ENCODE peak calls at places on chromosomes 11 and 22, in ten cellular contexts. E, W, M, F, B, H, L, I, S and Q are unnamed samples.

GRCh38 chr11:128291043-128291442 is 296.3 kb downstream of the ETS1 start:
- DNase-seq in M (no peak), E (no peak), W (no peak), B (no peak), I (no peak), H (no peak), S (no peak), L (no peak), F (no peak), Q (no peak)

GRCh38 chr11:108967571-108967970 is 302.7 kb downstream of the DDX10 start:
- DNase-seq in M (no peak), S (no peak), E (no peak), B (peak), L (no peak), W (no peak), I (no peak), F (no peak), H (peak), Q (no peak)

GRCh38 chr11:68349461-68350249 is 37.3 kb downstream of the LRP5 start:
- DNase-seq in H (no peak), L (no peak), W (no peak), E (no peak), B (no peak), I (no peak), F (no peak), M (no peak), S (no peak), Q (no peak)

GRCh38 chr11:47867821-47868220 is 19.7 kb upstream of the NUP160 start:
- DNase-seq in I (no peak), M (no peak), B (peak), L (no peak), W (no peak), F (no peak), H (no peak), S (no peak), E (no peak), Q (no peak)

GRCh38 chr11:119091083-119091650 is 6.5 kb downstream of the HMBS start:
- DNase-seq in F (no peak), I (no peak), H (no peak), L (no peak), W (no peak), S (no peak), E (no peak), B (peak), M (no peak), Q (no peak)

GRCh38 chr11:8095831-8096522 is 15.0 kb downstream of the TUB start:
- DNase-seq in E (no peak), I (no peak), H (no peak), F (peak), W (no peak), L (no peak), S (no peak), M (no peak), B (no peak), Q (no peak)

GRCh38 chr11:65058012-65058411 is 341 bp downstream of the NAALADL1 start:
- DNase-seq in E (no peak), I (no peak), H (no peak), M (no peak), L (no peak), B (no peak), F (no peak), S (no peak), W (no peak), Q (no peak)

GRCh38 chr11:14331476-14332136 is 27.4 kb downstream of the RRAS2 start:
- DNase-seq in E (no peak), I (peak), L (no peak), F (no peak), W (no peak), B (no peak), S (no peak), H (no peak), M (no peak), Q (no peak)

GRCh38 chr11:81007046-81007445 is 1566.2 kb upstream of the TENM4 start:
- DNase-seq in H (peak), L (no peak), S (no peak), M (no peak), F (no peak), B (peak), E (peak), W (peak), I (no peak), Q (peak)

GRCh38 chr22:22753526-22754267 is 109.3 kb downstream of the GGTLC2 start:
- DNase-seq in F (peak), I (peak), W (peak), E (peak), H (no peak), B (peak), L (no peak), S (peak), M (peak), Q (peak)

GRCh38 chr22:46576556-46577351 is 39.3 kb upstream of the CELSR1 start:
- DNase-seq in E (peak), M (peak), L (no peak), I (no peak), S (peak), H (no peak), W (peak), F (peak), B (peak), Q (peak)

GRCh38 chr11:75408852-75409219 is 9.5 kb downstream of the RPS3 start:
- DNase-seq in F (no peak), H (no peak), W (no peak), I (no peak), B (no peak), S (no peak), L (no peak), M (no peak), E (no peak), Q (no peak)

GRCh38 chr22:40116496-40117200 is 61.1 kb upstream of the TNRC6B start:
- DNase-seq in L (no peak), B (no peak), F (no peak), W (no peak), I (no peak), H (no peak), S (peak), E (no peak), M (peak), Q (no peak)

GRCh38 chr11:11430431-11430830 is 77.4 kb upstream of the CSNK2A3 start:
- DNase-seq in B (no peak), E (no peak), F (no peak), H (no peak), S (no peak), W (no peak), I (no peak), M (no peak), L (no peak), Q (no peak)

GRCh38 chr11:128536521-128536920 is 50.8 kb downstream of the ETS1 start:
- DNase-seq in M (no peak), F (no peak), W (no peak), B (no peak), I (no peak), E (no peak), L (no peak), S (no peak), H (no peak), Q (no peak)

GRCh38 chr11:87463486-87464102 is 425.9 kb downstream of the TMEM135 start:
- DNase-seq in E (peak), I (peak), L (no peak), W (peak), H (no peak), B (peak), S (no peak), M (no peak), F (no peak), Q (peak)

GRCh38 chr22:39994046-39994565 is 648 bp upstream of the FAM83F start:
- DNase-seq in L (no peak), W (no peak), F (peak), E (no peak), I (no peak), H (no peak), B (no peak), S (no peak), M (peak), Q (no peak)

GRCh38 chr11:97451441-97451840 is 1061.6 kb downstream of the JRKL start:
- DNase-seq in F (no peak), M (no peak), I (no peak), S (no peak), E (no peak), L (no peak), B (no peak), W (no peak), H (no peak), Q (no peak)

GRCh38 chr11:92401507-92401906 is 176.9 kb downstream of the FAT3 start:
- DNase-seq in M (no peak), I (no peak), E (no peak), L (no peak), W (no peak), F (no peak), S (no peak), B (no peak), H (no peak), Q (no peak)

GRCh38 chr22:22019659-22020424 is 37.3 kb upstream of the TOP3B start:
- DNase-seq in L (no peak), M (no peak), S (no peak), H (no peak), E (no peak), F (no peak), B (no peak), I (no peak), W (no peak), Q (no peak)